ENCODE peak calls at places on chromosomes 11 and 22, in ten cellular contexts. S is colonic mucosa, H is type B pancreatic cell, C is spleen, B is astrocyte of the cerebellum, N is AG04449, O is neural progenitor cell, U is fibroblast of lung, Z is mesothelial cell of epicardium, R is dorsolateral prefrontal cortex. A is an unnamed sample.

GRCh38 chr11:65430406-65431217 is 8.0 kb downstream of the NEAT1 start:
- DNase-seq in B (no peak), Z (no peak), N (no peak), U (peak), O (no peak), C (no peak), R (no peak), S (no peak), H (no peak), A (no peak)

GRCh38 chr11:113690619-113691569 is 15.2 kb downstream of the TMPRSS5 start:
- DNase-seq in R (no peak), Z (no peak), H (no peak), O (peak), N (no peak), C (no peak), U (peak), B (no peak), S (peak), A (no peak)

GRCh38 chr11:94895971-94896370 is 77.4 kb downstream of the CWC15 start:
- DNase-seq in C (no peak), U (peak), B (peak), Z (no peak), O (no peak), N (no peak), R (no peak), H (no peak), S (no peak), A (no peak)

GRCh38 chr11:16769386-16769785 is 30.9 kb downstream of the C11orf58 start:
- DNase-seq in C (no peak), Z (no peak), N (no peak), R (no peak), H (no peak), U (no peak), S (no peak), B (no peak), O (no peak), A (no peak)

GRCh38 chr22:24325105-24325757 is 54.6 kb downstream of the SPECC1L start:
- DNase-seq in B (peak), H (no peak), U (peak), S (peak), O (peak), C (no peak), R (no peak), Z (no peak), N (peak), A (peak)

GRCh38 chr11:69715446-69715845 is 11.6 kb upstream of the FGF19 start:
- DNase-seq in U (no peak), C (no peak), N (no peak), Z (no peak), R (no peak), H (no peak), B (no peak), O (no peak), S (no peak), A (no peak)

GRCh38 chr11:33716236-33716635 is 15.6 kb upstream of the C11orf91 start:
- DNase-seq in C (no peak), Z (no peak), N (no peak), R (no peak), O (no peak), B (no peak), U (peak), H (no peak), S (no peak), A (no peak)

GRCh38 chr11:88414981-88415391 is 77.5 kb upstream of the CTSC start:
- DNase-seq in H (no peak), R (no peak), S (no peak), C (no peak), U (peak), N (no peak), O (no peak), B (no peak), Z (no peak), A (no peak)

GRCh38 chr11:1650034-1650917 is 20.7 kb downstream of the KRTAP5-5 start:
- DNase-seq in O (no peak), R (no peak), C (peak), U (no peak), Z (no peak), H (no peak), B (no peak), S (no peak), N (no peak), A (no peak)

GRCh38 chr11:19951558-19952083 is 208.7 kb downstream of the DBX1 start:
- DNase-seq in B (no peak), U (peak), O (peak), S (no peak), C (no peak), Z (no peak), R (no peak), N (no peak), H (no peak), A (no peak)

GRCh38 chr11:67644042-67644441 is 4.5 kb upstream of the TBX10 start:
- DNase-seq in Z (no peak), H (no peak), O (peak), S (no peak), R (no peak), C (no peak), U (no peak), N (no peak), B (no peak), A (no peak)
- TF ChIP-seq CTCF in Z (no peak), H (peak), O (peak), S (no peak), R (no peak), C (no peak), U (no peak), N (no peak), B (peak), A (no peak)

GRCh38 chr22:31626427-31627150 is 35.4 kb downstream of the PISD start:
- DNase-seq in R (no peak), Z (no peak), H (no peak), U (no peak), N (no peak), S (no peak), B (no peak), C (no peak), O (no peak), A (no peak)
- TF ChIP-seq CTCF in R (no peak), Z (no peak), H (no peak), U (no peak), N (no peak), S (no peak), B (no peak), C (no peak), O (no peak), A (no peak)

GRCh38 chr11:112417339-112417738 is 156.7 kb upstream of the PLET1 start:
- DNase-seq in C (no peak), U (no peak), Z (no peak), B (no peak), H (no peak), O (no peak), S (no peak), R (no peak), N (no peak), A (no peak)
- TF ChIP-seq CTCF in C (no peak), U (no peak), Z (no peak), B (no peak), H (no peak), O (no peak), S (no peak), R (no peak), N (no peak), A (no peak)

DNA sequence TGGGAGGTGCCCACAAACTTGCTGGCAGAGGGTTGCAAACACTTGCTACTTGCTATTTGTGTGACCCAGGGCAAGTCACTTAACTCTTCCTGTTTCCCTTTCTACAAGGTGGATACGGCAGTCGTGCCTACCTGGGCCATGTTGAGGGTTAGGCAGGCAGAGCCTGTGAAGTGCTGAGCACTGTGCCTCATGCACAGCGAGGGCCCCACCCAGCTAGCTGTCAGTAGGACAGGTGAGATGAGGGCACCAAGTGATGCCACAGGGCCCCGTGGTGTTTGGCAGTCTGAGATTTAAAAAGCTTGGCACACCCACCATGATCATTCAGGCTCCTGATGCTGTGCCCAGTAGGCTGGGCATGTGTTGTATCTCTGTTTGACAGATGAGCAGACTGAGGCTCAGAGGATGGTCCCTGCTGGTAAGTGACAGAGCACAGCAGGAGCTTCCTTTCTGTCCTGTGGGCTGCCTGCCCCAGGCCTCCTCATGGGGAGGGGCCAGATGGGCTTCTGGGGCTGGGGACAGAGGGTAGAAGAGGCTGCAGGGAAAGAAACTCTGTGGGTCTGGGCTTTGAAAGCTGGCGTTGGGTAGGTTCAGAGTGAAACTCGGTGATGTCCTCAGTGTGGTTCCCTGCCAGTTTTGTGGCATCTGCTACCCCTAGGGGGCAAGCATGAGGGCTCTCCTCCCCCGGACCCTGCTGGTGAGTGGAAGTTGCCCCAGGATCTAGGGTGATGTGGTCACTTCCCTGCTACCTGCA is 59.3 kb downstream of the TSPAN18 start:
- DNase-seq in C (peak), Z (no peak), U (no peak), O (peak), H (no peak), N (no peak), R (no peak), B (no peak), S (no peak), A (no peak)
- TF ChIP-seq CTCF in C (no peak), Z (no peak), U (no peak), O (peak), H (peak), N (peak), R (no peak), B (no peak), S (no peak), A (peak)

GRCh38 chr11:27183672-27184457 is 143.2 kb downstream of the BBOX1 start:
- DNase-seq in O (peak), N (peak), U (peak), S (peak), Z (peak), B (peak), C (no peak), R (no peak), H (no peak), A (peak)
- TF ChIP-seq CTCF in O (peak), N (peak), U (peak), S (peak), Z (peak), B (peak), C (peak), R (peak), H (peak), A (peak)

GRCh38 chr11:6601041-6601461 is 2.4 kb downstream of the RRP8 start:
- DNase-seq in U (no peak), C (no peak), S (peak), H (no peak), B (no peak), Z (peak), O (no peak), R (no peak), N (no peak), A (no peak)

GRCh38 chr11:6606471-6607189 is 3.1 kb downstream of the ILK start:
- DNase-seq in R (peak), O (peak), Z (peak), B (peak), C (peak), U (peak), S (peak), N (peak), H (peak), A (peak)

GRCh38 chr11:6604081-6604626 is 580 bp downstream of the ILK start:
- DNase-seq in H (no peak), O (peak), R (peak), U (peak), B (peak), Z (peak), C (peak), S (peak), N (no peak), A (peak)

GRCh38 chr11:6602096-6602940 is 1.1 kb downstream of the RRP8 start:
- DNase-seq in O (peak), H (no peak), S (peak), U (no peak), C (no peak), R (no peak), B (no peak), N (no peak), Z (peak), A (no peak)

GRCh38 chr11:6603287-6604080 is at the start of the genes ILK and RRP8:
- DNase-seq in R (peak), C (peak), U (peak), Z (peak), N (no peak), B (peak), O (peak), S (peak), H (peak), A (peak)
- TF ChIP-seq CTCF in R (peak), C (peak), U (peak), Z (no peak), N (no peak), B (peak), O (peak), S (no peak), H (no peak), A (peak)

GRCh38 chr11:30432177-30432576 is 109.3 kb downstream of the ARL14EP start:
- DNase-seq in C (no peak), H (no peak), R (no peak), Z (no peak), B (no peak), N (no peak), O (no peak), U (no peak), S (no peak), A (no peak)

GRCh38 chr11:30429550-30429949 is 106.6 kb downstream of the ARL14EP start:
- DNase-seq in N (no peak), B (no peak), S (no peak), H (no peak), C (no peak), O (no peak), R (no peak), U (no peak), Z (no peak), A (no peak)

GRCh38 chr11:30432716-30433115 is 109.8 kb downstream of the ARL14EP start:
- DNase-seq in S (no peak), R (no peak), B (no peak), C (no peak), Z (no peak), N (no peak), U (no peak), O (no peak), H (no peak), A (no peak)

GRCh38 chr11:30433831-30434230 is 110.9 kb downstream of the ARL14EP start:
- DNase-seq in Z (no peak), N (no peak), C (no peak), H (no peak), B (peak), S (no peak), R (no peak), U (peak), O (no peak), A (no peak)

DNA sequence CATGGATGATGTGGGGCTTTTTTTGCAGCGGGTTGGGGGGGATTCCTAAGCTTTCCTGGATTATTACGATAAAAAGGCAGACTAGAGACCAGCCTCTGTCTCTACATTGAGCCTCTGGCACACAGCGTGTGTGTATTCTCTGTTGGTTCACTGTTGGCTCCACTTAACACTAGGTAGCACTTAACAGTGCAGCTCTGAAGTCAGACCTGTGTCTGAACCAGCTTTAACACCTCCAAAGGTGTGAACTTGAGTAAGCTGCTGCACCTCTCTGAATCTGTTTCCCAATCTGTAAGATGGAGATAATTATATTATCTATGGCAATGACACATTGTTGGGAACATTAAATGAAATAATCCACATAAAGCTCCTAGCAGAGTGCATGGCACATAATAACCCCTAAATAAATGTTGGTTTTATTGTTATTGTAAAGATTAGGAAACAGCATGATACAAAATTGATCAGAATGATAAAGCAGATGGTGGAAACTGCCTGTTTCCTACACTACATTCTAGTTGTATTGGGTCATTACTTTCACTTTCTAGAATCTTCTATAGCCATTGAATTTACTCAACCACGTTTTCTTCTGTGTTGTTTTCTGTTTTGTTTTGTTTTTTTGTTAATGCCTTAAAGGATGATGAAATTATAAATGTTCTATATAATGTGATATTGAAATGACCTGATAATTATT is 108.4 kb downstream of the ARL14EP start:
- DNase-seq in N (no peak), B (no peak), Z (no peak), S (no peak), H (no peak), O (no peak), C (no peak), U (no peak), R (no peak), A (no peak)
- TF ChIP-seq CTCF in N (no peak), B (no peak), Z (no peak), S (no peak), H (no peak), O (no peak), C (no peak), U (no peak), R (no peak), A (no peak)

GRCh38 chr11:15216678-15217077 is 102.0 kb downstream of the INSC start:
- DNase-seq in Z (no peak), R (no peak), H (no peak), S (no peak), B (no peak), N (no peak), U (no peak), C (no peak), O (no peak), A (no peak)
- TF ChIP-seq CTCF in Z (no peak), R (no peak), H (peak), S (no peak), B (peak), N (peak), U (peak), C (peak), O (peak), A (peak)

DNA sequence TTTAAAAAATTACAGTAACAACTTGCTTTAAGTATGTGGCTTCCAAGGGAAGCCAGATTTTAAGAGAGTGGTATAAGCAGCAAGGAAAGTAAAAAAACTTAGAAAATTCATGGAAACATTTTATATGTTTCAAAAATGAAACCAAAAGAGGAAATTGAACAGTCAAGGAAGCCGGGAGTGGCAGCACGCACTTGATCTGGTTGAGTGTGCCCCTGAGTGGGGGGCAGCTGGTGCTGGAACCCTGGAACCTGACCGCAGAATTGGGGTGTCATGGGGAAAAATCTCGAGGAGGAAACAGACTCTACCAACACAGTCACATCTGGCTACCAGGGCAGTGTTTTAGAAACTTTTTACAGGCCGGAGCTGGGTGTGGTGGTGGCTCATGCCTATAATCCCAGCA is 14.0 kb downstream of the MICALL1 start:
- DNase-seq in B (no peak), O (no peak), N (no peak), S (no peak), C (no peak), Z (no peak), H (no peak), U (no peak), R (no peak), A (no peak)
- TF ChIP-seq CTCF in B (no peak), O (no peak), N (no peak), S (no peak), C (no peak), Z (no peak), H (no peak), U (no peak), R (no peak), A (no peak)